ENCODE peak calls at places on chromosomes 7 and 10, in five cellular contexts. H is H1, Z is HepG2, K is K562, L is SK-N-SH. M is an unnamed sample.

GRCh38 chr10:91545817-91546216 is 87.1 kb downstream of the PPP1R3C start:
- DNase-seq in K (no peak), Z (no peak), H (no peak), L (no peak), M (no peak)

GRCh38 chr7:27199820-27200760 is at the start of gene HOXA13:
- DNase-seq in Z (no peak), H (no peak), K (peak), L (peak), M (no peak)

GRCh38 chr10:75272896-75273295 is 37.1 kb upstream of the COMTD1 start:
- DNase-seq in H (no peak), Z (peak), K (no peak), L (no peak), M (no peak)

GRCh38 chr10:24162236-24162635 is 46.7 kb upstream of the KIAA1217 start:
- DNase-seq in K (no peak), H (no peak), Z (no peak), L (no peak), M (no peak)

GRCh38 chr7:100088621-100089457 is at the start of gene COPS6:
- DNase-seq in Z (peak), K (peak), L (peak), H (no peak), M (no peak)

GRCh38 chr10:69629897-69630650 is at the start of gene FAM241B:
- DNase-seq in H (no peak), Z (no peak), K (peak), L (peak), M (no peak)

GRCh38 chr7:17770710-17771375 is 169.5 kb downstream of the SNX13 start:
- DNase-seq in L (no peak), H (no peak), K (no peak), Z (no peak), M (no peak)

GRCh38 chr10:129057856-129058663 is 409.0 kb upstream of the MGMT start:
- DNase-seq in H (no peak), Z (no peak), K (no peak), L (no peak), M (peak)

GRCh38 chr10:6778992-6779701 is 199.1 kb upstream of the PRKCQ start:
- DNase-seq in Z (no peak), H (no peak), L (no peak), K (no peak), M (no peak)

GRCh38 chr7:77157446-77157845 is 35.0 kb downstream of the CCDC146 start:
- DNase-seq in L (no peak), K (no peak), H (no peak), Z (no peak), M (peak)

GRCh38 chr10:34339816-34340553 is 475.1 kb downstream of the PARD3 start:
- DNase-seq in Z (no peak), H (no peak), K (no peak), L (no peak), M (no peak)

GRCh38 chr10:93420091-93420490 is 62.0 kb downstream of the MYOF start:
- DNase-seq in L (peak), K (no peak), Z (no peak), H (no peak), M (no peak)

GRCh38 chr7:28748934-28749584 is 209.1 kb downstream of the TRIL start:
- DNase-seq in H (no peak), L (no peak), Z (no peak), K (peak), M (no peak)

GRCh38 chr7:8442814-8443304 is 9.4 kb downstream of the NXPH1 start:
- DNase-seq in L (no peak), K (peak), Z (no peak), H (no peak), M (no peak)

GRCh38 chr10:50605280-50606270 is 18.2 kb downstream of the SGMS1 start:
- DNase-seq in K (peak), L (no peak), H (no peak), Z (peak), M (no peak)

GRCh38 chr10:63798599-63799498 is 277.6 kb downstream of the REEP3 start:
- DNase-seq in Z (peak), H (no peak), L (no peak), K (no peak), M (no peak)

GRCh38 chr10:489335-489734 is 200.1 kb downstream of the DIP2C start:
- DNase-seq in L (no peak), H (no peak), K (no peak), Z (no peak), M (no peak)

GRCh38 chr10:29407280-29407858 is 118.5 kb downstream of the LYZL1 start:
- DNase-seq in L (no peak), H (no peak), K (peak), Z (no peak), M (no peak)

GRCh38 chr7:67392596-67393438 is 396.2 kb downstream of the TYW1 start:
- DNase-seq in H (peak), K (no peak), Z (no peak), L (no peak), M (no peak)

GRCh38 chr10:68462536-68462935 is 9.2 kb downstream of the DNA2 start:
- DNase-seq in H (no peak), Z (no peak), K (no peak), L (no peak), M (no peak)

GRCh38 chr7:128259131-128260056 is 18.3 kb downstream of the LEP start:
- DNase-seq in K (peak), Z (no peak), L (no peak), H (no peak), M (no peak)

GRCh38 chr10:117678106-117678505 is 135.6 kb downstream of the EMX2 start:
- DNase-seq in H (no peak), Z (no peak), L (no peak), K (no peak), M (no peak)

GRCh38 chr7:30923009-30923773 is 11.5 kb downstream of the AQP1 start:
- DNase-seq in K (no peak), Z (no peak), H (no peak), L (peak), M (no peak)

GRCh38 chr10:132460071-132460470 is 63.1 kb downstream of the PWWP2B start:
- DNase-seq in L (no peak), Z (no peak), H (no peak), K (no peak), M (no peak)

GRCh38 chr10:60107308-60107976 is 201.1 kb upstream of the CCDC6 start:
- DNase-seq in Z (no peak), L (no peak), H (no peak), K (no peak), M (no peak)

DNA sequence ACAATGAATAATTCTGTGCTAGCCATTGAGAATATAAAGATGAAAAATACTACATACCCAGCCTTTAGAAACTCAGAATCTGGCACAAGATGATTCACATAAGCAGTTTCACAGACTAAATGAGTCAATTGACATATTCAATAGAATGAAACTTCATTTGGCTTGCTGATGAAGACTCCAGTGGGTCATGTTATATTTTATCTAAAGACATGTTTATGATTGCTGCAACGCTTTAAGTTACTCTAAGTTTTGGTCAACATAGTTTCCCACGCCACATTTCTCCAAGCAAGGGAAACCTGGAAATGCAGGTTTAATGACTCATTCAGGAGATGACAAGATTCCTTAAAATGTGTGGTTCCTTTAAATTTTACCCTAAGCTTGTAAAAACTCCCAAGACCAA is 6.8 kb downstream of the SEMA3A start:
- DNase-seq in K (no peak), Z (no peak), L (no peak), H (no peak), M (no peak)
- TF ChIP-seq GABPA in K (no peak), Z (no peak), L (no peak), H (no peak), M (no peak)

DNA sequence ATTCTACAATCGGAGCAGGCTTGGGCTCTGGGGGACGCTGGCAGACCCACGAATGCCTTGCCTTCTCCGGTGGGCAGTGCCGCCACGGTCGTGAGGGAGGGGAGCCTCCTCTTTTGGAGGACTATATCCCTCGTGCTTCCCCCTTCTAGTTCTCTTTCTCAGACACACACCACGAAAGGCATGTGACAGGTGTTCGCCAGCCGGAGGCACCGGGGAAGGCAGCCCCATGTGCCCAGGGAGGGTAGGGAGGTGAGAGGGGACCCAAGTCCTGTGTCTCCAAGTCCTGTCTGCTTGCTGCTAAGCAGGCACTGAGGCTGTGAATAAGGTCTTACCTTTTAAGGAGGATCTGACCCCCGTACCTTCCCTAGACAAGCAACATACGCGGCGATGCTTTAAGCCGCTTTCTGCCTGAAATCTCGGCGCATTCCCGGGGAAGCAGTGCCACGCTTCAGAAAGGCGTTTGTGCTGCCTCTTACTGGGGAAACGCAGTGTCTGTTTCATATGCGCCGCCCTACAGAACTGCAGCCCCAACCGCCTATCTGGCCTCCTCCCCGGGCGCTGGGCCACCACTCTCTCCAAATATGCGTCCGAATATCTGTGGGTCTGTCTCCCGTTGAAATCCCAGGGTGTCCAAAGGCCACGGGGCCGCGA is 809 bp downstream of the PLXNA4 start:
- DNase-seq in Z (no peak), K (peak), H (no peak), L (peak), M (no peak)
- TF ChIP-seq CTCF in Z (no peak), K (no peak), H (no peak), L (peak), M (no peak)

DNA sequence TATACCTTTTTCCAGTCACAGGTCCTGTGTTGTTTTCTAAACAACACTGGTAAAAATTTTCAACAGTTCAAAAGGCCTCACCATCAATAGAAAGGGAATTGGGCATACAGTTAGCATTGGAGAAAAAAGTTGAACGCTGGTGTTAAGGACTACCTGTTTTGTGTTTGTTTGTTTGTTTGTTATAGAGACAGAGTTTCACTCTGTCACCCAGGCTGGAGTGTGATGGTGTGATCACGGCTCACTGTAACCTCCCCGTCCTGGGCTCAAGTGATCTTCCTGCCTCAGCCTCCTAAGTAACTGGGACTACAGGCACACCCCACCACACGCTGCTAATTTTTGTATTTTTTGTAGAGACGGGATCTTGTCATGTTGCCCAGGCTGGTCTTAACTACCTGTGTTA is 306.1 kb downstream of the PRPF18 start:
- DNase-seq in H (no peak), Z (no peak), L (no peak), K (no peak), M (no peak)
- TF ChIP-seq USF2 in H (no peak), Z (no peak), L (no peak), K (no peak), M (no peak)

GRCh38 chr7:105367458-105367857 is 21.3 kb downstream of the SRPK2 start:
- DNase-seq in K (no peak), H (no peak), Z (peak), L (no peak), M (no peak)
- TF ChIP-seq GABPA in K (no peak), H (no peak), Z (no peak), L (no peak), M (no peak)

GRCh38 chr10:81838950-81839349 is 36.0 kb upstream of the NRG3 start:
- DNase-seq in L (peak), Z (no peak), H (no peak), K (no peak), M (no peak)
- TF ChIP-seq CTCF in L (no peak), Z (no peak), H (peak), K (no peak), M (peak)

GRCh38 chr10:114276671-114277070 is 37.6 kb downstream of the VWA2 start:
- DNase-seq in H (no peak), Z (no peak), K (no peak), L (no peak), M (no peak)
- TF ChIP-seq USF2 in H (no peak), Z (no peak), K (no peak), L (no peak), M (no peak)

GRCh38 chr7:11830582-11831382 is 1.2 kb downstream of the THSD7A start:
- DNase-seq in L (peak), H (no peak), Z (no peak), K (no peak), M (no peak)
- TF ChIP-seq GABPA in L (no peak), H (no peak), Z (no peak), K (no peak), M (no peak)

GRCh38 chr7:34904987-34905386 is 132.3 kb downstream of the DPY19L1 start:
- DNase-seq in Z (no peak), L (no peak), H (no peak), K (no peak), M (no peak)

GRCh38 chr7:34900891-34901493 is 136.3 kb downstream of the DPY19L1 start:
- DNase-seq in K (peak), Z (peak), L (peak), H (no peak), M (no peak)

DNA sequence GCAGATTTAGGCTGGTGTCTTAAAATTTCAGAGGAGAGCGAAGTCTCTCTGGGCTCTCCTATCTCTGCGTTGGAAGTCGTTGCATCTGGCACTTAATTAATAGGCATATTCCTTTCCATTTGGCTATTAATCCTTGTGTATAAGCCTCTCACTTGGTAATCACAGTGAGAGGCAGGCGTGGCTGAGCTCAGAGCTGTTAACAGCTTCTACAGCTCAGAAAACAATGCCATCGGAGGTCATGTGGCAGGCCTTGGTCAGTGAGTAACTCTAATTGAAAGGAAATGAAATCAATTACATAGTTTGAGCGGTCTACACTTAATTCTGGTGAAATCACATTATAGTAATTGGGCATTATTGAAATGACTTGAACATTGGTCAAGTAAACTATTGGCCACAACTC is 135.1 kb downstream of the DPY19L1 start:
- DNase-seq in L (no peak), H (no peak), Z (no peak), K (no peak), M (no peak)
- TF ChIP-seq CTCF in L (no peak), H (no peak), Z (no peak), K (no peak), M (no peak)

GRCh38 chr7:19095461-19095860 is 22.0 kb downstream of the TWIST1 start:
- DNase-seq in K (no peak), H (no peak), L (no peak), Z (no peak), M (no peak)
- TF ChIP-seq USF2 in K (no peak), H (no peak), L (no peak), Z (no peak), M (no peak)

GRCh38 chr10:3830946-3831345 is 45.9 kb upstream of the KLF6 start:
- DNase-seq in L (no peak), H (no peak), K (no peak), Z (peak), M (no peak)

GRCh38 chr10:3829193-3830050 is 44.4 kb upstream of the KLF6 start:
- DNase-seq in L (no peak), H (no peak), Z (no peak), K (no peak), M (no peak)

GRCh38 chr10:3827768-3828403 is 42.9 kb upstream of the KLF6 start:
- DNase-seq in L (no peak), K (no peak), Z (no peak), H (no peak), M (no peak)

GRCh38 chr10:3827266-3827665 is 42.3 kb upstream of the KLF6 start:
- DNase-seq in K (no peak), L (no peak), Z (no peak), H (no peak), M (no peak)

GRCh38 chr10:3828404-3829192 is 43.6 kb upstream of the KLF6 start:
- DNase-seq in H (no peak), L (no peak), Z (no peak), K (peak), M (no peak)
- TF ChIP-seq GABPA in H (no peak), L (no peak), Z (no peak), K (peak), M (no peak)

M was measured in GM12878.